ENCODE peak calls at places on chromosome 11, in four cellular contexts. One of them, this sample, is unnamed.

GRCh38 chr11:72225411-72225951 is 914 bp downstream of the INPPL1 start:
- DNase-seq in type B pancreatic cell: peak
- DNase-seq in T-helper 9 cell: no peak
- DNase-seq in effector CD4-positive, alpha-beta T cell: no peak
- DNase-seq in this sample: no peak

GRCh38 chr11:81080476-81080875 is 1639.6 kb upstream of the TENM4 start:
- DNase-seq in type B pancreatic cell: no peak
- DNase-seq in T-helper 9 cell: no peak
- DNase-seq in effector CD4-positive, alpha-beta T cell: no peak
- DNase-seq in this sample: no peak

GRCh38 chr11:58968251-58968711 is 29.0 kb downstream of the GLYATL1 start:
- DNase-seq in effector CD4-positive, alpha-beta T cell: no peak
- DNase-seq in type B pancreatic cell: no peak
- DNase-seq in T-helper 9 cell: no peak
- DNase-seq in this sample: no peak

GRCh38 chr11:46712874-46713576 is 6.0 kb upstream of the F2 start:
- DNase-seq in effector CD4-positive, alpha-beta T cell: no peak
- DNase-seq in type B pancreatic cell: no peak
- DNase-seq in T-helper 9 cell: no peak
- DNase-seq in this sample: no peak

GRCh38 chr11:66327171-66328035 is 8.8 kb downstream of the RIN1 start:
- DNase-seq in type B pancreatic cell: no peak
- DNase-seq in effector CD4-positive, alpha-beta T cell: no peak
- DNase-seq in T-helper 9 cell: no peak
- DNase-seq in this sample: no peak

GRCh38 chr11:131038597-131038996 is 122.3 kb upstream of the SNX19 start:
- DNase-seq in type B pancreatic cell: no peak
- DNase-seq in effector CD4-positive, alpha-beta T cell: no peak
- DNase-seq in T-helper 9 cell: no peak
- DNase-seq in this sample: no peak

GRCh38 chr11:46747150-46747549 is 28.1 kb downstream of the F2 start:
- DNase-seq in effector CD4-positive, alpha-beta T cell: no peak
- DNase-seq in type B pancreatic cell: no peak
- DNase-seq in T-helper 9 cell: no peak
- DNase-seq in this sample: no peak

GRCh38 chr11:118142809-118143208 is 9.8 kb downstream of the SCN4B start:
- DNase-seq in T-helper 9 cell: no peak
- DNase-seq in type B pancreatic cell: no peak
- DNase-seq in effector CD4-positive, alpha-beta T cell: no peak
- DNase-seq in this sample: no peak

GRCh38 chr11:2943711-2944118 is 14.5 kb upstream of the PHLDA2 start:
- DNase-seq in effector CD4-positive, alpha-beta T cell: no peak
- DNase-seq in type B pancreatic cell: no peak
- DNase-seq in T-helper 9 cell: no peak
- DNase-seq in this sample: no peak

GRCh38 chr11:128544625-128545024 is 42.7 kb downstream of the ETS1 start:
- DNase-seq in effector CD4-positive, alpha-beta T cell: no peak
- DNase-seq in type B pancreatic cell: no peak
- DNase-seq in T-helper 9 cell: no peak
- DNase-seq in this sample: no peak

GRCh38 chr11:59193741-59194140 is 19.0 kb downstream of the MPEG1 start:
- DNase-seq in effector CD4-positive, alpha-beta T cell: no peak
- DNase-seq in type B pancreatic cell: no peak
- DNase-seq in T-helper 9 cell: no peak
- DNase-seq in this sample: no peak

GRCh38 chr11:422249-422656 is 7.5 kb upstream of the SIGIRR start:
- DNase-seq in T-helper 9 cell: no peak
- DNase-seq in type B pancreatic cell: no peak
- DNase-seq in effector CD4-positive, alpha-beta T cell: no peak
- DNase-seq in this sample: no peak

GRCh38 chr11:106238704-106239360 is 161.4 kb downstream of the AASDHPPT start:
- DNase-seq in T-helper 9 cell: no peak
- DNase-seq in effector CD4-positive, alpha-beta T cell: no peak
- DNase-seq in type B pancreatic cell: no peak
- DNase-seq in this sample: no peak

GRCh38 chr11:97739892-97740782 is 1280.6 kb upstream of the CNTN5 start:
- DNase-seq in type B pancreatic cell: no peak
- DNase-seq in effector CD4-positive, alpha-beta T cell: no peak
- DNase-seq in T-helper 9 cell: no peak
- DNase-seq in this sample: no peak

GRCh38 chr11:47183969-47184368 is 2.3 kb downstream of the PACSIN3 start:
- DNase-seq in T-helper 9 cell: no peak
- DNase-seq in effector CD4-positive, alpha-beta T cell: no peak
- DNase-seq in type B pancreatic cell: no peak
- DNase-seq in this sample: no peak

GRCh38 chr11:75760710-75761493 is 7.7 kb upstream of the DGAT2 start:
- DNase-seq in effector CD4-positive, alpha-beta T cell: no peak
- DNase-seq in type B pancreatic cell: no peak
- DNase-seq in T-helper 9 cell: no peak
- DNase-seq in this sample: no peak

GRCh38 chr11:122747358-122747757 is 90.9 kb upstream of the CRTAM start:
- DNase-seq in effector CD4-positive, alpha-beta T cell: no peak
- DNase-seq in T-helper 9 cell: no peak
- DNase-seq in type B pancreatic cell: no peak
- DNase-seq in this sample: no peak

GRCh38 chr11:75558939-75559843 is 2.9 kb upstream of the SERPINH1 start:
- DNase-seq in effector CD4-positive, alpha-beta T cell: no peak
- DNase-seq in type B pancreatic cell: no peak
- DNase-seq in T-helper 9 cell: no peak
- DNase-seq in this sample: no peak

GRCh38 chr11:43547900-43548381 is 132.6 kb upstream of the HSD17B12 start:
- DNase-seq in T-helper 9 cell: no peak
- DNase-seq in effector CD4-positive, alpha-beta T cell: no peak
- DNase-seq in type B pancreatic cell: no peak
- DNase-seq in this sample: no peak

GRCh38 chr11:70637949-70638598 is 239.7 kb downstream of the CTTN start:
- DNase-seq in type B pancreatic cell: no peak
- DNase-seq in T-helper 9 cell: no peak
- DNase-seq in effector CD4-positive, alpha-beta T cell: no peak
- DNase-seq in this sample: no peak

GRCh38 chr11:86814775-86815174 is 14.4 kb downstream of the PRSS23 start:
- DNase-seq in effector CD4-positive, alpha-beta T cell: no peak
- DNase-seq in type B pancreatic cell: no peak
- DNase-seq in T-helper 9 cell: no peak
- DNase-seq in this sample: no peak

GRCh38 chr11:84218318-84218717 is 932.2 kb upstream of the CCDC90B start:
- DNase-seq in effector CD4-positive, alpha-beta T cell: no peak
- DNase-seq in type B pancreatic cell: no peak
- DNase-seq in T-helper 9 cell: no peak
- DNase-seq in this sample: no peak

GRCh38 chr11:2450321-2451041 is 5.7 kb downstream of the KCNQ1 start:
- DNase-seq in effector CD4-positive, alpha-beta T cell: no peak
- DNase-seq in T-helper 9 cell: no peak
- DNase-seq in type B pancreatic cell: no peak
- DNase-seq in this sample: no peak

GRCh38 chr11:69000831-69001245 is 12.2 kb downstream of the MRGPRF start:
- DNase-seq in type B pancreatic cell: no peak
- DNase-seq in effector CD4-positive, alpha-beta T cell: no peak
- DNase-seq in T-helper 9 cell: no peak
- DNase-seq in this sample: no peak

GRCh38 chr11:2772544-2773031 is 72.8 kb upstream of the KCNQ1OT1 start:
- DNase-seq in T-helper 9 cell: no peak
- DNase-seq in effector CD4-positive, alpha-beta T cell: peak
- DNase-seq in type B pancreatic cell: peak
- DNase-seq in this sample: no peak

GRCh38 chr11:132549001-132549400 is 983.3 kb downstream of the OPCML start:
- DNase-seq in T-helper 9 cell: no peak
- DNase-seq in type B pancreatic cell: no peak
- DNase-seq in effector CD4-positive, alpha-beta T cell: no peak
- DNase-seq in this sample: no peak

GRCh38 chr11:15194671-15195415 is 80.1 kb downstream of the INSC start:
- DNase-seq in T-helper 9 cell: no peak
- DNase-seq in effector CD4-positive, alpha-beta T cell: no peak
- DNase-seq in type B pancreatic cell: no peak
- DNase-seq in this sample: no peak

GRCh38 chr11:10304495-10305261 is at the start of gene ADM:
- DNase-seq in effector CD4-positive, alpha-beta T cell: no peak
- DNase-seq in T-helper 9 cell: peak
- DNase-seq in type B pancreatic cell: peak
- DNase-seq in this sample: peak

GRCh38 chr11:128417607-128418324 is 169.6 kb downstream of the ETS1 start:
- DNase-seq in type B pancreatic cell: no peak
- DNase-seq in effector CD4-positive, alpha-beta T cell: no peak
- DNase-seq in T-helper 9 cell: no peak
- DNase-seq in this sample: no peak

GRCh38 chr11:124536520-124536919 is 6.9 kb downstream of the OR8B12 start:
- DNase-seq in type B pancreatic cell: no peak
- DNase-seq in T-helper 9 cell: no peak
- DNase-seq in effector CD4-positive, alpha-beta T cell: no peak
- DNase-seq in this sample: no peak

GRCh38 chr11:2156416-2157182 is 4.4 kb downstream of the INS start:
- DNase-seq in effector CD4-positive, alpha-beta T cell: peak
- DNase-seq in T-helper 9 cell: peak
- DNase-seq in type B pancreatic cell: peak
- DNase-seq in this sample: peak